ENCODE peak calls at places on chromosomes 2 and 18, in eight cellular contexts. E, T, M, Y, Q, J, S and N are unnamed samples.

GRCh38 chr18:8661754-8662573 is 43.4 kb upstream of the MTCL1 start:
- DNase-seq in J (no peak), T (peak), M (no peak), Y (peak), S (peak), E (no peak), Q (no peak), N (no peak)

GRCh38 chr2:230335461-230335863 is 8.5 kb downstream of the SP140L start:
- DNase-seq in S (no peak), Y (no peak), E (no peak), M (no peak), J (no peak), T (no peak), Q (no peak), N (no peak)

GRCh38 chr2:12903272-12903671 is 186.5 kb downstream of the TRIB2 start:
- DNase-seq in S (no peak), J (no peak), Y (no peak), E (no peak), Q (no peak), M (no peak), T (no peak), N (no peak)

GRCh38 chr2:159551811-159552210 is 64.5 kb downstream of the BAZ2B start:
- DNase-seq in E (no peak), M (no peak), J (no peak), Y (no peak), Q (no peak), S (no peak), T (no peak), N (no peak)

GRCh38 chr18:76821875-76822509 is 365 bp upstream of the ZNF236 start:
- DNase-seq in T (peak), Y (peak), M (no peak), J (peak), E (peak), S (peak), Q (peak), N (peak)

GRCh38 chr2:67997528-67998267 is 65.1 kb downstream of the C1D start:
- DNase-seq in J (no peak), Y (peak), T (no peak), E (no peak), S (peak), M (peak), Q (no peak), N (no peak)

GRCh38 chr2:239496700-239497099 is 95.9 kb upstream of the HDAC4 start:
- DNase-seq in J (no peak), Y (no peak), T (no peak), M (no peak), E (no peak), Q (no peak), S (peak), N (no peak)

GRCh38 chr2:174263989-174264388 is 15.7 kb upstream of the OLA1 start:
- DNase-seq in Q (peak), T (no peak), J (no peak), M (no peak), Y (no peak), S (peak), E (no peak), N (no peak)

GRCh38 chr2:165563468-165564225 is 94.1 kb downstream of the CSRNP3 start:
- DNase-seq in S (no peak), Y (peak), M (no peak), T (no peak), J (no peak), E (no peak), Q (no peak), N (no peak)

GRCh38 chr2:69011611-69012157 is 1.3 kb upstream of the ANTXR1 start:
- DNase-seq in Y (no peak), E (no peak), Q (no peak), T (no peak), S (no peak), M (no peak), J (no peak), N (no peak)

GRCh38 chr18:6857305-6857704 is 127.8 kb downstream of the ARHGAP28 start:
- DNase-seq in J (no peak), Q (no peak), M (no peak), T (no peak), S (no peak), E (no peak), Y (no peak), N (no peak)

GRCh38 chr18:59835656-59836379 is 64.0 kb upstream of the PMAIP1 start:
- DNase-seq in S (no peak), J (no peak), E (no peak), M (no peak), Q (no peak), Y (no peak), T (no peak), N (no peak)

GRCh38 chr2:189440947-189441708 is at the start of gene WDR75:
- DNase-seq in J (peak), E (peak), Q (peak), Y (peak), S (peak), T (peak), M (peak), N (peak)